ENCODE peak calls at places on chromosomes 11 and 22, in five cellular contexts. One of them, this sample, is unnamed.
A peak's percentile ranks its signal among the peaks of the same experiment; 100 is the strongest.

GRCh38 chr11:44559207-44559943 is 6.1 kb upstream of the CD82 start:
- DNase-seq in adrenal gland: no peak
- DNase-seq in upper lobe of right lung: no peak
- DNase-seq in fibroblast of mammary gland: no peak
- DNase-seq in brain microvascular endothelial cell: no peak
- DNase-seq in this sample: no peak

GRCh38 chr22:20062766-20063083 is 17.3 kb upstream of the DGCR8 start:
- DNase-seq in adrenal gland: no peak
- DNase-seq in brain microvascular endothelial cell: peak; percentile 29
- DNase-seq in fibroblast of mammary gland: peak; percentile 80
- DNase-seq in upper lobe of right lung: no peak
- DNase-seq in this sample: peak; percentile 9

GRCh38 chr11:118441770-118442169 is 5.5 kb downstream of the KMT2A start:
- DNase-seq in adrenal gland: no peak
- DNase-seq in upper lobe of right lung: no peak
- DNase-seq in brain microvascular endothelial cell: no peak
- DNase-seq in fibroblast of mammary gland: no peak
- DNase-seq in this sample: no peak

GRCh38 chr11:17314232-17314547 is 37.4 kb upstream of the NCR3LG1 start:
- DNase-seq in adrenal gland: no peak
- DNase-seq in fibroblast of mammary gland: peak; percentile 90
- DNase-seq in brain microvascular endothelial cell: peak; percentile 58
- DNase-seq in upper lobe of right lung: no peak
- DNase-seq in this sample: peak; percentile 78

GRCh38 chr11:117839936-117840813 is 15.6 kb upstream of the FXYD2 start:
- DNase-seq in adrenal gland: no peak
- DNase-seq in fibroblast of mammary gland: no peak
- DNase-seq in brain microvascular endothelial cell: no peak
- DNase-seq in upper lobe of right lung: peak; percentile 33
- DNase-seq in this sample: no peak

GRCh38 chr11:125950696-125951645 is 5.1 kb downstream of the VSIG10L2 start:
- DNase-seq in adrenal gland: peak; percentile 27
- DNase-seq in upper lobe of right lung: no peak
- DNase-seq in brain microvascular endothelial cell: no peak
- DNase-seq in fibroblast of mammary gland: peak; percentile 85
- DNase-seq in this sample: peak; percentile 28

GRCh38 chr11:108975641-108976071 is 310.8 kb downstream of the DDX10 start:
- DNase-seq in upper lobe of right lung: no peak
- DNase-seq in brain microvascular endothelial cell: no peak
- DNase-seq in adrenal gland: no peak
- DNase-seq in fibroblast of mammary gland: no peak
- DNase-seq in this sample: no peak

GRCh38 chr11:119361056-119361787 is 14.7 kb upstream of the MFRP start:
- DNase-seq in fibroblast of mammary gland: peak; percentile 95
- DNase-seq in adrenal gland: peak; percentile 90
- DNase-seq in brain microvascular endothelial cell: peak; percentile 70
- DNase-seq in upper lobe of right lung: peak; percentile 83
- DNase-seq in this sample: peak; percentile 71

GRCh38 chr11:44985721-44986120 is 35.0 kb upstream of the TP53I11 start:
- DNase-seq in fibroblast of mammary gland: no peak
- DNase-seq in brain microvascular endothelial cell: no peak
- DNase-seq in adrenal gland: no peak
- DNase-seq in upper lobe of right lung: no peak
- DNase-seq in this sample: no peak

GRCh38 chr22:19070397-19071169 is 51.6 kb downstream of the DGCR2 start:
- DNase-seq in upper lobe of right lung: no peak
- DNase-seq in fibroblast of mammary gland: no peak
- DNase-seq in adrenal gland: no peak
- DNase-seq in brain microvascular endothelial cell: no peak
- DNase-seq in this sample: no peak

GRCh38 chr11:44618561-44619425 is 53.3 kb downstream of the CD82 start:
- DNase-seq in adrenal gland: peak; percentile 6
- DNase-seq in fibroblast of mammary gland: no peak
- DNase-seq in upper lobe of right lung: peak; percentile 57
- DNase-seq in brain microvascular endothelial cell: no peak
- DNase-seq in this sample: no peak

GRCh38 chr22:28627791-28628190 is 51.8 kb downstream of the TTC28 start:
- DNase-seq in fibroblast of mammary gland: no peak
- DNase-seq in brain microvascular endothelial cell: no peak
- DNase-seq in adrenal gland: no peak
- DNase-seq in upper lobe of right lung: no peak
- DNase-seq in this sample: no peak

GRCh38 chr22:49515486-49515885 is 312.2 kb downstream of the BRD1 start:
- DNase-seq in fibroblast of mammary gland: no peak
- DNase-seq in adrenal gland: no peak
- DNase-seq in brain microvascular endothelial cell: no peak
- DNase-seq in upper lobe of right lung: no peak
- DNase-seq in this sample: no peak

DNA sequence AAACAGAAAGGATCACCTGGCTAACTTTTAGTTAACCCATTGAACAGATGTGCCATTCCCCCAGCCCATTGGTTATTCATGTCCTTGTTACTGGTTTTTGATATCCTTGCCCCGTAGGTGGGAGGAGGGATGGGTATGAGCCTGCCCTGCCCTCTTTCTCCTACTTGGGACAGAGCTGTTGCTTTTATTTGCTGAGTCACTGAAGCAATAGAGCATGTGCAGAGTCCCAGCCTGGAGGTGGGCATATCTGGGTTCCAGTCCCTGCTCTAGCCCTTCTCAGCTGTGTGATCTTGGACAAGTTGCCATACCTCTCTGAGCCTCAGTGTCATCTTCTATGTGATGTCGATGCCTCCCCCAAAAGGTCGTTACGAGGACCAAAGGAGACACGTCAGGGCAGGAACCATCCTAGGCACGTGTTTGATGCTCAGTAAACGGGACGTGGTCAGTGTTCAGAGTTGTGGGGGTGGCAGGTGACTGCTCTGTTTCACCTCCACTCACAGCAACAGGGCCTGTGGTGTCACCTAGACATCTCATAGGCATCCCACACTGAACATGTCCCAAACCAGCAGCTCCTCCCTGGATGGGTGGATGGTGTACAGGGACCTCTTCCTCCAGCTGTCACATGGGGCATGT is 61.0 kb downstream of the BMAL1 start:
- DNase-seq in fibroblast of mammary gland: peak; percentile 62
- DNase-seq in brain microvascular endothelial cell: peak; percentile 51
- DNase-seq in upper lobe of right lung: no peak
- DNase-seq in adrenal gland: peak; percentile 56
- DNase-seq in this sample: peak; percentile 73
- H3K4me3 ChIP-seq in fibroblast of mammary gland: peak overlapping the region; percentile 32
- H3K4me3 ChIP-seq in brain microvascular endothelial cell: peak overlapping the region; percentile 33
- H3K4me3 ChIP-seq in upper lobe of right lung: peak overlapping the region; percentile 37
- H3K4me3 ChIP-seq in adrenal gland: no peak overlapping the region
- H3K4me3 ChIP-seq in this sample: peak overlapping the region; percentile 57

GRCh38 chr11:57357310-57357709 is 19.2 kb downstream of the P2RX3 start:
- DNase-seq in brain microvascular endothelial cell: no peak
- DNase-seq in fibroblast of mammary gland: no peak
- DNase-seq in adrenal gland: no peak
- DNase-seq in upper lobe of right lung: no peak
- DNase-seq in this sample: no peak
- TF ChIP-seq CTCF in brain microvascular endothelial cell: no peak
- TF ChIP-seq CTCF in fibroblast of mammary gland: no peak
- TF ChIP-seq CTCF in adrenal gland: no peak
- TF ChIP-seq CTCF in upper lobe of right lung: no peak
- TF ChIP-seq CTCF in this sample: no peak

GRCh38 chr11:31825453-31826391 is 14.6 kb upstream of the PAX6 start:
- DNase-seq in brain microvascular endothelial cell: no peak
- DNase-seq in fibroblast of mammary gland: no peak
- DNase-seq in upper lobe of right lung: no peak
- DNase-seq in adrenal gland: no peak
- DNase-seq in this sample: no peak
- H3K4me3 ChIP-seq in brain microvascular endothelial cell: no peak overlapping the region
- H3K4me3 ChIP-seq in fibroblast of mammary gland: no peak overlapping the region
- H3K4me3 ChIP-seq in upper lobe of right lung: no peak overlapping the region
- H3K4me3 ChIP-seq in adrenal gland: no peak overlapping the region
- H3K4me3 ChIP-seq in this sample: no peak overlapping the region

GRCh38 chr22:38049812-38050619 is 7.2 kb upstream of the PICK1 start:
- DNase-seq in brain microvascular endothelial cell: no peak
- DNase-seq in adrenal gland: no peak
- DNase-seq in fibroblast of mammary gland: no peak
- DNase-seq in upper lobe of right lung: no peak
- DNase-seq in this sample: no peak

GRCh38 chr22:38050720-38051119 is 6.5 kb upstream of the PICK1 start:
- DNase-seq in brain microvascular endothelial cell: no peak
- DNase-seq in adrenal gland: no peak
- DNase-seq in upper lobe of right lung: no peak
- DNase-seq in fibroblast of mammary gland: no peak
- DNase-seq in this sample: no peak

GRCh38 chr22:38046070-38046748 is 11.0 kb upstream of the PICK1 start:
- DNase-seq in upper lobe of right lung: no peak
- DNase-seq in fibroblast of mammary gland: no peak
- DNase-seq in brain microvascular endothelial cell: no peak
- DNase-seq in adrenal gland: no peak
- DNase-seq in this sample: no peak

GRCh38 chr22:38051900-38052862 is 5.0 kb upstream of the PICK1 start:
- DNase-seq in upper lobe of right lung: peak; percentile 88
- DNase-seq in adrenal gland: peak; percentile 74
- DNase-seq in fibroblast of mammary gland: peak; percentile 63
- DNase-seq in brain microvascular endothelial cell: peak; percentile 47
- DNase-seq in this sample: peak; percentile 63

GRCh38 chr22:38051261-38051660 is 5.9 kb upstream of the PICK1 start:
- DNase-seq in fibroblast of mammary gland: no peak
- DNase-seq in upper lobe of right lung: no peak
- DNase-seq in adrenal gland: no peak
- DNase-seq in brain microvascular endothelial cell: no peak
- DNase-seq in this sample: no peak
- TF ChIP-seq CTCF in fibroblast of mammary gland: no peak
- TF ChIP-seq CTCF in upper lobe of right lung: no peak
- TF ChIP-seq CTCF in adrenal gland: no peak
- TF ChIP-seq CTCF in brain microvascular endothelial cell: no peak
- TF ChIP-seq CTCF in this sample: no peak

GRCh38 chr11:67582026-67582425 is 1.6 kb upstream of the GSTP1 start:
- DNase-seq in brain microvascular endothelial cell: no peak
- DNase-seq in upper lobe of right lung: no peak
- DNase-seq in adrenal gland: no peak
- DNase-seq in fibroblast of mammary gland: no peak
- DNase-seq in this sample: no peak
- H3K4me3 ChIP-seq in brain microvascular endothelial cell: no peak overlapping the region
- H3K4me3 ChIP-seq in upper lobe of right lung: no peak overlapping the region
- H3K4me3 ChIP-seq in adrenal gland: no peak overlapping the region
- H3K4me3 ChIP-seq in fibroblast of mammary gland: no peak overlapping the region
- H3K4me3 ChIP-seq in this sample: no peak overlapping the region

DNA sequence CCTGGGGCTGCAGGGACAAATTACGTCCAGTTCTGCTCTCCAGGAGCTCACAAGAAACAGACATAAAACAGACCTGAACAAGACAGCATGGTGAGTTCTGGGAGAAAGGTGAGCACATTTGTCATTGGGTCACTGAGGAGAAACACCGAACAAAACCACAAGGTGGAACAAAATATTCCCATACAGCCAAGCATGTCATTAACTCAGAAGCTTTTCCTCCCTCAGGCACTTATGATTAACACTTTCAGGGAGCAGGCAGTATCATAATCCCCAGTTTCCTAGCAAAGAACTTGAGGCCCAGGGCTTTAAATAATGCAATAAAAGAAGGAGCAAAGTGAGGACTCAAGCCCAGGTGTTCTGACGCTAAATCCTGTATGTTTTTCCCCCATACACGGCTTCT is 43.0 kb downstream of the P4HA3 start:
- DNase-seq in adrenal gland: no peak
- DNase-seq in fibroblast of mammary gland: no peak
- DNase-seq in upper lobe of right lung: no peak
- DNase-seq in brain microvascular endothelial cell: no peak
- DNase-seq in this sample: no peak
- TF ChIP-seq CTCF in adrenal gland: no peak
- TF ChIP-seq CTCF in fibroblast of mammary gland: no peak
- TF ChIP-seq CTCF in upper lobe of right lung: no peak
- TF ChIP-seq CTCF in brain microvascular endothelial cell: no peak
- TF ChIP-seq CTCF in this sample: no peak

This sample was measured in AG10803.